ENCODE peak calls at places on chromosome 21, in six cellular contexts. M is GM12891, G is HepG2, B is K562, S is H1, J is GM12878. X is an unnamed sample.

GRCh38 chr21:26845750-26846035 is 484 bp upstream of the ADAMTS1 start:
- DNase-seq in M (no peak), J (no peak), S (no peak), G (no peak), B (no peak), X (no peak)

GRCh38 chr21:31967334-31967733 is 94.5 kb downstream of the HUNK start:
- DNase-seq in S (no peak), G (no peak), M (no peak), B (no peak), J (no peak), X (no peak)

GRCh38 chr21:41161428-41161827 is 6.5 kb upstream of the BACE2 start:
- DNase-seq in S (no peak), G (no peak), M (no peak), B (no peak), J (no peak), X (no peak)

GRCh38 chr21:31880816-31881215 is 8.0 kb downstream of the HUNK start:
- DNase-seq in J (no peak), S (no peak), M (no peak), G (no peak), B (no peak), X (no peak)

GRCh38 chr21:41580758-41581554 is 73.0 kb upstream of the TMPRSS2 start:
- DNase-seq in B (no peak), M (no peak), J (no peak), S (no peak), G (no peak), X (no peak)

GRCh38 chr21:31099122-31099521 is 60.8 kb upstream of the KRTAP19-8 start:
- DNase-seq in G (no peak), B (no peak), J (no peak), S (no peak), M (no peak), X (no peak)

GRCh38 chr21:38470762-38471161 is 27.5 kb downstream of the ERG start:
- DNase-seq in J (no peak), S (no peak), G (no peak), M (no peak), B (no peak), X (no peak)

GRCh38 chr21:21159253-21159899 is 161.2 kb downstream of the NCAM2 start:
- DNase-seq in B (peak), G (no peak), M (no peak), S (no peak), J (no peak), X (no peak)

GRCh38 chr21:17989780-17990179 is 170.6 kb upstream of the C21orf91 start:
- DNase-seq in G (no peak), M (no peak), B (no peak), J (no peak), S (no peak), X (no peak)

GRCh38 chr21:42398414-42399030 is 2.7 kb upstream of the TMPRSS3 start:
- DNase-seq in G (no peak), J (no peak), S (no peak), B (no peak), M (no peak), X (no peak)

GRCh38 chr21:39046236-39046911 is 136.9 kb downstream of the PSMG1 start:
- DNase-seq in B (no peak), M (no peak), J (no peak), G (no peak), S (no peak), X (no peak)

GRCh38 chr21:26801524-26801923 is 43.7 kb downstream of the ADAMTS1 start:
- DNase-seq in B (no peak), S (no peak), G (no peak), J (no peak), M (no peak), X (no peak)

GRCh38 chr21:40269239-40269638 is 402.0 kb downstream of the PCP4 start:
- DNase-seq in B (no peak), S (no peak), G (no peak), J (no peak), M (no peak), X (no peak)

GRCh38 chr21:31609081-31609480 is 50.4 kb upstream of the SOD1 start:
- DNase-seq in S (peak), G (no peak), B (peak), J (no peak), M (no peak), X (no peak)

GRCh38 chr21:41410767-41411448 is 15.1 kb upstream of the MX1 start:
- DNase-seq in M (no peak), S (no peak), B (no peak), J (no peak), G (no peak), X (no peak)

GRCh38 chr21:39441502-39442475 is 3.8 kb downstream of the LCA5L start:
- DNase-seq in J (no peak), S (no peak), G (peak), M (no peak), B (peak), X (no peak)

GRCh38 chr21:29499734-29500343 is 201.1 kb downstream of the BACH1 start:
- DNase-seq in J (no peak), G (peak), S (peak), B (peak), M (no peak), X (no peak)

GRCh38 chr21:42164064-42164789 is 54.7 kb upstream of the ABCG1 start:
- DNase-seq in S (peak), J (no peak), B (peak), M (peak), G (peak), X (peak)

GRCh38 chr21:24147674-24148073 is 1459.6 kb downstream of the MRPL39 start:
- DNase-seq in J (no peak), G (no peak), B (no peak), M (no peak), S (no peak), X (no peak)

GRCh38 chr21:38774586-38775285 is 31.0 kb upstream of the ETS2 start:
- DNase-seq in S (no peak), M (no peak), B (no peak), J (no peak), G (no peak), X (no peak)

GRCh38 chr21:28615276-28615675 is 377.4 kb downstream of the LTN1 start:
- DNase-seq in S (no peak), G (no peak), J (no peak), M (no peak), B (no peak), X (no peak)

GRCh38 chr21:19246018-19246417 is 842.4 kb upstream of the TMPRSS15 start:
- DNase-seq in M (no peak), B (peak), J (no peak), S (no peak), G (no peak), X (no peak)

GRCh38 chr21:28540514-28540913 is 452.2 kb downstream of the LTN1 start:
- DNase-seq in J (no peak), M (no peak), G (no peak), S (no peak), B (no peak), X (no peak)

GRCh38 chr21:25983745-25984144 is 186.8 kb downstream of the APP start:
- DNase-seq in M (no peak), G (no peak), S (no peak), J (no peak), B (no peak), X (no peak)

GRCh38 chr21:28932717-28933116 is 60.0 kb downstream of the LTN1 start:
- DNase-seq in M (no peak), S (no peak), J (no peak), B (no peak), G (no peak), X (no peak)

GRCh38 chr21:32089771-32090170 is 189.1 kb downstream of the MIS18A start:
- DNase-seq in G (no peak), J (no peak), B (no peak), S (no peak), M (no peak), X (no peak)

GRCh38 chr21:38809170-38809878 is 3.6 kb downstream of the ETS2 start:
- DNase-seq in S (no peak), J (no peak), B (no peak), M (no peak), G (no peak), X (no peak)

GRCh38 chr21:26920055-26920454 is 46.8 kb downstream of the ADAMTS5 start:
- DNase-seq in G (no peak), S (no peak), J (no peak), M (no peak), B (no peak), X (no peak)

GRCh38 chr21:26843912-26844257 is 1.3 kb downstream of the ADAMTS1 start:
- DNase-seq in B (no peak), M (no peak), G (no peak), S (no peak), J (no peak), X (no peak)

GRCh38 chr21:29072873-29073221 is 601 bp downstream of the CCT8 start:
- DNase-seq in M (no peak), G (peak), S (no peak), B (peak), J (no peak), X (no peak)

GRCh38 chr21:33373451-33373850 is 29.8 kb upstream of the IFNGR2 start:
- DNase-seq in J (no peak), M (no peak), S (no peak), G (no peak), B (no peak), X (no peak)

GRCh38 chr21:33374874-33375644 is 28.2 kb upstream of the IFNGR2 start:
- DNase-seq in G (no peak), B (no peak), J (no peak), S (no peak), M (no peak), X (no peak)

GRCh38 chr21:33372582-33372981 is 30.6 kb upstream of the IFNGR2 start:
- DNase-seq in S (no peak), J (no peak), M (no peak), G (no peak), B (no peak), X (no peak)

GRCh38 chr21:33377221-33377620 is 26.0 kb upstream of the IFNGR2 start:
- DNase-seq in S (no peak), M (no peak), G (no peak), B (no peak), J (no peak), X (no peak)

GRCh38 chr21:33374080-33374873 is 28.9 kb upstream of the IFNGR2 start:
- DNase-seq in S (no peak), M (no peak), J (no peak), G (peak), B (peak), X (no peak)
- TF ChIP-seq TAF1 in S (no peak), M (no peak), J (no peak), G (no peak), B (no peak), X (no peak)

DNA sequence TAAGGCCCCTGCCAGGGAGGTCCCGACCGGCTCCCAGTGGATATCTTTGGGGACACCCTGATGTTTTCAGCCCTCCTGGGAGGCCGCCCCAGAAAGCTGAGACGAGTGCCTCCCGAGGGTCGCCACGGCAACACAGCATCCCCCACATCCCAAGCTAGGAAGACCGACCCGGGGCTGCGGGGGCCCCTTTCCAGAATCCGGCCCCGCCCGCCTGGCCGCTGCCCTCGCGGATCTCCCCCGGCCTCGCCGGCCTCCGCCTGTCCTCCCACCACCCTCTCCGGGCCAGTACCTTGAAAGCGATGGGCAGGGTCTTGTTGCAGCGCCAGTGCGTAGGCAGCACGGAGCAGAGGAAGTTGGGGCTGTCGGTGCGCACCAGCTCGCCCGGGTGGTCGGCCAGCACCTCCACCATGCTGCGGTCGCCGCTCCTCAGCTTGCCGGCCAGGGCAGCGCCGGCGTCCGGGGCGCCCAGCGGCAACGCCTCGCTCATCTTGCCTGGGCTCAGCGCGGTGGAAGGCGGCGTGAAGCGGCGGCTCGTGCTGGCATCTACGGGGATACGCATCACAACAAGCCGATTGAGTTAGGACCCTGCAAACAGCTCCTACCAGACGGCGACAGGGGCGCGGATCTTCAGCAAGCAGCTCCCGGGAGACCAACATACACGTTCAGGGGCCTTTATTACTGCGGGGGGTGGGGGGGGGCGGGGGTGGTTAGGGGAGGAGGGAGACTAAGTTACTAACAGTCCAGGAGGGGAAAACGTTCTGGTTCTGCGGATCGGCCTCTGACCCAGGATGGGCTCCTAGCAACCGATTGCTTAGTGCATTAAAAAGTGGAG is 162.3 kb downstream of the RUNX1 start:
- DNase-seq in B (peak), M (no peak), S (no peak), G (no peak), J (no peak), X (no peak)
- TF ChIP-seq POLR2A in B (no peak), M (peak), S (no peak), G (no peak), J (peak), X (peak)

DNA sequence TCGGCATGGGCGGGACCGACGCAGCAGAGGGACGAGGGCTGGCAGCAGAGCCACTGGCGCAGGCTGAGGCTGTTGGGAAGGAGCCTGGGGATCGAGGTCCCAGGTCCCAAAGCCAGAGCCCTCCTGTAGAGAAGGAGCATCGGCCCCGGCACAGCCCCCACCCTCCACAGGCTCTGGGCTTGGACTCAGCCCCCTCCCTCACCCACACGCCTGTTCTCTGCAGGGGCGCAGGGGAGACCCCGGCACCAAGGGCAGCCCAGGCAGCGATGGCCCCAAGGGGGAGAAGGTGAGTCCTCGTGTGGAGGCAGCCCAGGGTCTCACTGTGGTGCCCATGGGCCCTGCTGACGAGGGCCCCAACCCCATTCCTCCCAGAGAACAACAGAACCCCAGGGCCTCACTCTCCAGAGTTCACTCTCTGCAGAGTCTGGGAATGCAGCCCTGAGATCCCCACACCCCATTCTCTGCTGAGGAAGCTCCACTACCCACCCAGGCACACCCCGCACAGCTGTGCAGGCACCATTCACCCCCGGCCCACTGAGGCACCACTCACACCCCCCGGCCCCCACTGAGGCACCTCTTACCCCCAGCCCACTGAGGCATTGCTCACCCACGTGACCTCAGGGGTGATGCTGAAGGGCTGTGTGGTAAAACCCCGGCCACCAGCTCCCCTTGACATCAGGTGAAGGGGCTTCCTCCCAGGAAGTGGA is 21.8 kb downstream of the COL6A2 start:
- DNase-seq in M (peak), G (no peak), S (no peak), B (no peak), J (no peak), X (peak)
- TF ChIP-seq TAF1 in M (no peak), G (no peak), S (no peak), B (no peak), J (no peak), X (no peak)

GRCh38 chr21:44845418-44846200 is 27.7 kb upstream of the SUMO3 start:
- DNase-seq in B (peak), J (no peak), G (peak), M (peak), S (peak), X (no peak)
- TF ChIP-seq POLR2A in B (peak), J (no peak), G (no peak), M (no peak), S (no peak), X (no peak)

GRCh38 chr21:16488042-16488441 is 758.3 kb downstream of the USP25 start:
- DNase-seq in G (no peak), B (no peak), J (no peak), M (no peak), S (no peak), X (no peak)
- TF ChIP-seq TAF1 in G (no peak), B (no peak), J (no peak), M (no peak), S (no peak), X (no peak)

GRCh38 chr21:46603228-46603627 is 1.7 kb downstream of the S100B start:
- DNase-seq in M (no peak), S (no peak), J (no peak), B (peak), G (no peak), X (no peak)

GRCh38 chr21:46606427-46606813 is 1.5 kb upstream of the S100B start:
- DNase-seq in S (no peak), G (no peak), J (no peak), M (no peak), B (no peak), X (no peak)

GRCh38 chr21:46605759-46606426 is 1.0 kb upstream of the S100B start:
- DNase-seq in S (no peak), J (peak), M (peak), G (no peak), B (no peak), X (peak)

GRCh38 chr21:46604329-46604974 is 430 bp downstream of the S100B start:
- DNase-seq in J (no peak), S (no peak), M (no peak), G (no peak), B (no peak), X (no peak)

DNA sequence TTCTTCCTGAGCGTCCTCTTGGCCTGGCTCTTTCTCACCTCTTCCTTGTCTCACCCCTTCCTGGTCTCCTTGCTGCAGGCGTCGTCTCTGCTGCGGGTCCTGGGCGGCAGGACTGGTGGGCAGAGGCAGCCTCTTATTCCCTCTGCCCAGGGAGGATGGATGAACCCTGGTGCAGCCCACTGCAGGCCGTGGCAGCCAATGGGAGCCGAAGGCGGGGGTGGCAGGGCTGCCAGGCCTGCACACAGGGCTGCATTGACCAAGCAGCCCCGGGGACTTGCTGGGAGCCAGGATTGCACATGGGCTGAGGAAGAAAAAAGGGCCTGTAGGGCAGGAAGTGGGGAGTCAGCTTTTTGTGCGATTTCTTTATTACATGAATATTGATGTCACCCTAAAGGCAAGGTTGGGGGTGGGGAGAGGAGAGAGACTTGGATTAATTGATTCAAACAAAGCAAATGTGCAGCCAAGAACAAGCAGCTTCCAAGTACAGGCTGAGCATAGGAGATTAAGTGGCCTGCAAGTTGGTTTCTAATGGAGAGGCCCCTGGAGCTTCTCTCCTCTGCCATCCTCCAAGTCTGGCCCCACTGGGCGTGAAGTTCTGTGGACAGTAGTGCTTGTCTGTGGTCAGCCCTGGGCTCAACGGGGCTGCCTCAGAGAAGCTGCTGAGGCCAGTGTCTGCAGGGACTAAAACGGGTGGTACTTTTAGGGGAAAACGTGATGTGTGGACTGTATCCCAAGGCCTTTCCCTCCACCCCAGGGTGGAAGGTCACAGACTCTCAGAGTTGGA is at the start of gene S100B:
- DNase-seq in M (no peak), B (no peak), S (no peak), G (no peak), J (no peak), X (no peak)
- TF ChIP-seq POLR2A in M (no peak), B (no peak), S (no peak), G (no peak), J (no peak), X (no peak)

DNA sequence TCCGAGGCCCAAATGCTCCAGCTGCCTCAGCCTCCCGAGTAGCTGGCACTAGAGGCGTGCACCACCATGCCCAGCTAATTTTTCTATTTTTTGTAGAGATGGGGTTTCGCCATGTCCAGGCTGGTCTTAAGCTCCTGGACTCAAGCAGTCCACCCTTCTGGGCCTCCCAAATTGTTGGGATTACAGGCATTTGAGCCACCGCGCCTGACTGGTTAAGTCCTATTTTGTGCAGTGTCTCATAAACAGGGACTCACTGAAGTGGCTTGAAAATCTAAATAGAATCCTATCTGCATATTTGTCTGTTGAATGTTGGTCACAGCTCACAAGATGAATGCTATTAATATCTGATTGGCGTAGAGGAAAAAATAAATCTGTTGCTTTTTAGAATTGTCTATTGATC is 6.0 kb upstream of the CHAF1B start:
- DNase-seq in S (no peak), M (no peak), B (no peak), G (no peak), J (no peak), X (no peak)
- TF ChIP-seq TAF1 in S (no peak), M (no peak), B (no peak), G (no peak), J (no peak), X (no peak)

GRCh38 chr21:16588433-16588860 is 858.7 kb downstream of the USP25 start:
- DNase-seq in B (no peak), G (no peak), S (no peak), M (no peak), J (no peak), X (no peak)
- TF ChIP-seq POLR2A in B (no peak), G (no peak), S (no peak), M (no peak), J (no peak), X (no peak)

GRCh38 chr21:33801424-33802405 is 113.9 kb downstream of the ATP5PO start:
- DNase-seq in J (no peak), B (no peak), G (peak), S (no peak), M (no peak), X (no peak)
- TF ChIP-seq TAF1 in J (no peak), B (no peak), G (no peak), S (no peak), M (no peak), X (no peak)